ENCODE peak calls at places on chromosome 2, in four cellular contexts. R is D341Med; O is fibroblast of pulmonary artery; X is CD4-positive, CD25-positive, alpha-beta regulatory T cell. L is an unnamed sample.
A peak's percentile ranks its signal among the peaks of the same experiment; 100 is the strongest.

GRCh38 chr2:131154071-131154531 is 49.0 kb downstream of the PLEKHB2 start:
- DNase-seq in X (peak; percentile 64), R (peak; percentile 85), O (peak; percentile 62), L (peak; percentile 61)

GRCh38 chr2:239646184-239646583 is 245.4 kb upstream of the HDAC4 start:
- DNase-seq in R (no peak), X (no peak), O (no peak), L (no peak)

GRCh38 chr2:164014791-164015190 is 279.0 kb upstream of the FIGN start:
- DNase-seq in R (no peak), X (no peak), O (no peak), L (no peak)

GRCh38 chr2:217746741-217747287 is 256.0 kb downstream of the TNS1 start:
- DNase-seq in R (no peak), O (peak; percentile 26), X (no peak), L (no peak)

GRCh38 chr2:136361521-136361920 is 243.6 kb upstream of the CXCR4 start:
- DNase-seq in X (no peak), R (no peak), O (no peak), L (no peak)

GRCh38 chr2:139805378-139805777 is 1025.2 kb upstream of the NXPH2 start:
- DNase-seq in R (no peak), X (no peak), O (peak; percentile 4), L (no peak)

GRCh38 chr2:218984239-218985020 is 554 bp downstream of the FEV start:
- DNase-seq in O (peak; percentile 50), R (peak; percentile 66), X (no peak), L (no peak)

GRCh38 chr2:186426153-186427016 is 59.7 kb upstream of the ZC3H15 start:
- DNase-seq in O (no peak), R (no peak), X (no peak), L (no peak)